ENCODE peak calls at places on chromosomes 11 and 22, in four cellular contexts. U is kidney, S is HFFc6, Q is colonic mucosa. A is an unnamed sample.

GRCh38 chr22:31343235-31344191 is 2.6 kb downstream of the PATZ1 start:
- DNase-seq in U (peak), S (no peak), Q (peak), A (peak)

GRCh38 chr11:14809466-14809865 is 82.6 kb downstream of the CYP2R1 start:
- DNase-seq in U (no peak), S (no peak), Q (no peak), A (no peak)

GRCh38 chr22:48898524-48899377 is 928.9 kb downstream of the BRD1 start:
- DNase-seq in U (no peak), S (no peak), Q (peak), A (no peak)

GRCh38 chr11:33635161-33635560 is 65.5 kb downstream of the C11orf91 start:
- DNase-seq in U (no peak), S (no peak), Q (no peak), A (no peak)

GRCh38 chr11:85934599-85935169 is 79.5 kb downstream of the CCDC83 start:
- DNase-seq in U (no peak), S (no peak), Q (no peak), A (no peak)

GRCh38 chr11:131109256-131109655 is 193.0 kb upstream of the SNX19 start:
- DNase-seq in U (no peak), S (peak), Q (no peak), A (no peak)

GRCh38 chr22:44102121-44102520 is 78.0 kb downstream of the PARVB start:
- DNase-seq in U (peak), S (no peak), Q (no peak), A (no peak)

GRCh38 chr11:35893796-35894475 is 49.9 kb upstream of the LDLRAD3 start:
- DNase-seq in U (no peak), S (no peak), Q (peak), A (no peak)

GRCh38 chr22:31898911-31899310 is 45.4 kb upstream of the YWHAH start:
- DNase-seq in U (no peak), S (no peak), Q (no peak), A (no peak)

GRCh38 chr11:93741882-93742226 is 382 bp downstream of the C11orf54 start:
- DNase-seq in U (no peak), S (peak), Q (peak), A (no peak)

GRCh38 chr11:13277719-13278619 is at the start of gene BMAL1:
- DNase-seq in U (peak), S (no peak), Q (peak), A (peak)

GRCh38 chr11:2772544-2773031 is 72.8 kb upstream of the KCNQ1OT1 start:
- DNase-seq in U (no peak), S (peak), Q (peak), A (peak)

GRCh38 chr11:92380882-92381281 is 156.3 kb downstream of the FAT3 start:
- DNase-seq in U (no peak), S (peak), Q (no peak), A (no peak)

GRCh38 chr11:76120513-76121081 is 85.7 kb downstream of the WNT11 start:
- DNase-seq in U (no peak), S (no peak), Q (peak), A (no peak)

GRCh38 chr11:19917069-19917468 is 204.4 kb downstream of the NAV2 start:
- DNase-seq in U (no peak), S (no peak), Q (no peak), A (no peak)

GRCh38 chr11:119739021-119739703 is 10.2 kb upstream of the NECTIN1 start:
- DNase-seq in U (no peak), S (no peak), Q (peak), A (no peak)

GRCh38 chr22:21015051-21016006 is at the start of gene P2RX6:
- DNase-seq in U (peak), S (peak), Q (no peak), A (no peak)

GRCh38 chr11:112265659-112266409 is 5.2 kb upstream of the PLET1 start:
- DNase-seq in U (no peak), S (peak), Q (no peak), A (no peak)

GRCh38 chr22:49936973-49937757 is 18.7 kb downstream of the CRELD2 start:
- DNase-seq in U (no peak), S (no peak), Q (no peak), A (no peak)

GRCh38 chr22:49957826-49958461 is 2.6 kb upstream of the PIM3 start:
- DNase-seq in U (peak), S (no peak), Q (no peak), A (no peak)

GRCh38 chr22:40396882-40397281 is 26.5 kb downstream of the SGSM3 start:
- DNase-seq in U (peak), S (no peak), Q (peak), A (no peak)

GRCh38 chr11:102428696-102429095 is 23.9 kb downstream of the TMEM123 start:
- DNase-seq in U (no peak), S (no peak), Q (no peak), A (no peak)

GRCh38 chr22:46040471-46041465 is 63.8 kb upstream of the WNT7B start:
- DNase-seq in U (peak), S (no peak), Q (no peak), A (no peak)

GRCh38 chr11:96279018-96279417 is 64.0 kb downstream of the MAML2 start:
- DNase-seq in U (no peak), S (no peak), Q (no peak), A (no peak)

GRCh38 chr11:33735426-33736147 is 636 bp downstream of the CD59 start:
- DNase-seq in U (peak), S (no peak), Q (peak), A (peak)

GRCh38 chr22:48858856-48859255 is 968.8 kb downstream of the BRD1 start:
- DNase-seq in U (no peak), S (no peak), Q (no peak), A (no peak)

GRCh38 chr22:44497904-44498242 is at the start of gene RTL6:
- DNase-seq in U (no peak), S (no peak), Q (no peak), A (no peak)

GRCh38 chr22:47738472-47739013 is 976.1 kb downstream of the TBC1D22A start:
- DNase-seq in U (no peak), S (no peak), Q (no peak), A (no peak)

GRCh38 chr11:31325162-31325561 is 44.4 kb downstream of the DCDC1 start:
- DNase-seq in U (no peak), S (peak), Q (no peak), A (no peak)

GRCh38 chr11:28666632-28667031 is 558.4 kb downstream of the METTL15 start:
- DNase-seq in U (no peak), S (no peak), Q (no peak), A (no peak)

GRCh38 chr11:65899356-65900124 is 648 bp downstream of the FOSL1 start:
- DNase-seq in U (peak), S (peak), Q (peak), A (peak)

GRCh38 chr11:3622521-3622920 is 19.3 kb downstream of the ART5 start:
- DNase-seq in U (no peak), S (no peak), Q (no peak), A (no peak)

GRCh38 chr11:71151561-71151960 is 100.8 kb downstream of the SHANK2 start:
- DNase-seq in U (no peak), S (no peak), Q (no peak), A (no peak)

GRCh38 chr11:70897429-70897828 is 354.9 kb downstream of the SHANK2 start:
- DNase-seq in U (no peak), S (no peak), Q (no peak), A (no peak)

GRCh38 chr11:104637652-104638170 is 260.5 kb downstream of the CASP12 start:
- DNase-seq in U (no peak), S (no peak), Q (no peak), A (no peak)

GRCh38 chr11:119501777-119502405 is 78.9 kb upstream of the THY1 start:
- DNase-seq in U (no peak), S (no peak), Q (no peak), A (no peak)

GRCh38 chr11:13294771-13295579 is 17.4 kb downstream of the BMAL1 start:
- DNase-seq in U (no peak), S (no peak), Q (no peak), A (no peak)

GRCh38 chr22:25368271-25368670 is 148.8 kb downstream of the CRYBB2 start:
- DNase-seq in U (peak), S (peak), Q (peak), A (no peak)

GRCh38 chr11:74322667-74323066 is 11.2 kb upstream of the P4HA3 start:
- DNase-seq in U (no peak), S (no peak), Q (peak), A (no peak)

GRCh38 chr11:78828582-78829520 is 254.2 kb upstream of the NARS2 start:
- DNase-seq in U (no peak), S (no peak), Q (no peak), A (no peak)